ENCODE peak calls at places on chromosomes 5 and 9, in five cellular contexts. S is PC-3, Y is fibroblast of lung, V is trophoblast cell, B is neuronal stem cell. G is an unnamed sample. For H3K9me3, the result is how much of the 10 kb centered on the place peaks cover.

GRCh38 chr5:145204741-145205140 is 630.4 kb downstream of the PRELID2 start:
- DNase-seq in S (no peak), Y (no peak), V (no peak), B (no peak), G (no peak)

GRCh38 chr5:121968910-121969607 is 7.3 kb downstream of the SRFBP1 start:
- DNase-seq in S (peak), Y (peak), V (peak), B (no peak), G (peak)

GRCh38 chr5:133290669-133291235 is 238.9 kb downstream of the HSPA4 start:
- DNase-seq in S (no peak), Y (peak), V (no peak), B (no peak), G (no peak)

GRCh38 chr5:54944364-54944763 is 41.0 kb downstream of the ESM1 start:
- DNase-seq in S (peak), Y (peak), V (peak), B (no peak), G (peak)

GRCh38 chr5:173395257-173395932 is 67.2 kb upstream of the STC2 start:
- DNase-seq in S (peak), Y (peak), V (peak), B (no peak), G (peak)

GRCh38 chr9:1938675-1939170 is 76.4 kb upstream of the SMARCA2 start:
- DNase-seq in S (no peak), Y (no peak), V (no peak), B (no peak), G (no peak)

GRCh38 chr9:123990427-123990826 is 21.1 kb upstream of the LHX2 start:
- DNase-seq in S (no peak), Y (no peak), V (no peak), B (no peak), G (no peak)

GRCh38 chr5:122703214-122703613 is 71.7 kb upstream of the SNX2 start:
- DNase-seq in S (no peak), Y (no peak), V (no peak), B (no peak), G (no peak)

GRCh38 chr5:95530441-95530840 is 24.3 kb downstream of the SKIC3 start:
- DNase-seq in S (peak), Y (peak), V (peak), B (no peak), G (peak)

GRCh38 chr9:76557674-76558073 is 98.7 kb downstream of the GCNT1 start:
- DNase-seq in S (no peak), Y (peak), V (no peak), B (no peak), G (peak)

GRCh38 chr5:180156141-180156540 is 52.9 kb downstream of the RASGEF1C start:
- DNase-seq in S (no peak), Y (no peak), V (no peak), B (no peak), G (no peak)

GRCh38 chr5:125046838-125047237 is 300.4 kb upstream of the ZNF608 start:
- DNase-seq in S (no peak), Y (no peak), V (no peak), B (no peak), G (no peak)

GRCh38 chr9:79221084-79221483 is 350.7 kb upstream of the TLE4 start:
- DNase-seq in S (peak), Y (peak), V (peak), B (no peak), G (peak)

GRCh38 chr5:173802670-173803165 is 85.4 kb upstream of the CPEB4 start:
- DNase-seq in S (peak), Y (no peak), V (peak), B (no peak), G (peak)

GRCh38 chr5:179201986-179202385 is 141.8 kb downstream of the ZNF354C start:
- DNase-seq in S (no peak), Y (no peak), V (no peak), B (no peak), G (no peak)

GRCh38 chr9:89969881-89970639 is 365.2 kb downstream of the GADD45G start:
- DNase-seq in S (no peak), Y (no peak), V (no peak), B (no peak), G (peak)

GRCh38 chr5:73958037-73958436 is 332.0 kb downstream of the ARHGEF28 start:
- DNase-seq in S (no peak), Y (no peak), V (no peak), B (no peak), G (no peak)

GRCh38 chr5:63233906-63234305 is 655.3 kb downstream of the LRRC70 start:
- DNase-seq in S (no peak), Y (peak), V (no peak), B (no peak), G (peak)

GRCh38 chr5:148397968-148398595 is 14.3 kb downstream of the FBXO38 start:
- DNase-seq in S (peak), Y (no peak), V (no peak), B (no peak), G (no peak)

GRCh38 chr9:18829066-18829465 is 203.9 kb downstream of the SAXO1 start:
- DNase-seq in S (no peak), Y (peak), V (no peak), B (no peak), G (no peak)

GRCh38 chr9:120443489-120443888 is 136.5 kb downstream of the CDK5RAP2 start:
- DNase-seq in S (no peak), Y (peak), V (no peak), B (no peak), G (peak)

GRCh38 chr9:13860926-13861325 is 453.0 kb downstream of the NFIB start:
- DNase-seq in S (peak), Y (no peak), V (no peak), B (no peak), G (no peak)

GRCh38 chr5:56142233-56142619 is 90.9 kb downstream of the ANKRD55 start:
- DNase-seq in S (no peak), Y (no peak), V (no peak), B (no peak), G (no peak)

GRCh38 chr9:14314929-14315753 is 1.2 kb upstream of the NFIB start:
- DNase-seq in S (peak), Y (peak), V (peak), B (peak), G (peak)

GRCh38 chr9:5113523-5113922 is 71.9 kb downstream of the INSL6 start:
- DNase-seq in S (no peak), Y (no peak), V (no peak), B (no peak), G (no peak)

GRCh38 chr5:68740204-68740910 is 353.5 kb upstream of the SLC30A5 start:
- DNase-seq in S (no peak), Y (no peak), V (no peak), B (no peak), G (no peak)

GRCh38 chr5:24918676-24919075 is 273.9 kb upstream of the CDH10 start:
- DNase-seq in S (no peak), Y (no peak), V (no peak), B (no peak), G (no peak)

GRCh38 chr5:33336911-33337620 is 103.7 kb upstream of the TARS1 start:
- DNase-seq in S (no peak), Y (peak), V (no peak), B (no peak), G (peak)

GRCh38 chr5:96868603-96869371 is 7.5 kb upstream of the ERAP2 start:
- DNase-seq in S (peak), Y (peak), V (peak), B (peak), G (peak)
- H3K4me2 ChIP-seq in S (no peak), Y (no peak), V (no peak), B (no peak), G (no peak)

DNA sequence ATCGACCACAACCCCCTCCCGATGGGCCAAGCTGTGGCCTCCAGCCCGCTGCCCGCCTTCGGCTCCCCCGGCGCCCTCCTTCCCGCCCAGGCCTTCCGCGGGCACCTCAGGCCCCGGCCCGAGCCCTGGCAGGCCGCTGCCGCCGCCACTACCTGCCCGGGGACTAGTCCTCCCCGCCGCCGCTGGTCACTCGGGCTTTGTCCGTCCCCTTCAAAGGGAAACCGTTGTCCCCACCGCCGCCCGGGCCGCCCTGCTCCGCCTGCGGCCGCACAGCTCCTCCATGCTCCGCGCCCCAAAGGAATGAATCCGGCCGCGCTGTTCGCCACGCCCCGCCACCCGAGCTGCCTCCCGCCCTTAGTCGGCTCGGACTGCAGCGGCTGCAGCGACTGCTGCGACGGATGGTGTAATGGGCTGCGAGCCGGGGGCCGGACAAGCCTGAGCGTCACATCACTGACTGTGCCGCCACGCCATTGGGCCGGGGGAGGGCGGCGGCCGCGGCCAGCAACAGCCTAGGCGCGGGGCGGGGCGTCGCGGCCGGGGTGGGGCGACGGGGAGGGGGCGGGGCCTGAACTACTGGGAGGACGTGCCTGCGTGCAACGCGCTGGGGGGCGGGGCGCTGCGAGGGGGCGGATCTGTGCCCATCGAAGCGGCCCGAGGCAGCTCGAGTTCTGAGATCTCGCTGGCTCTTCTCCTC is at the start of gene FEM1C:
- DNase-seq in S (peak), Y (peak), V (peak), B (peak), G (peak)
- H3K9ac ChIP-seq in S (peak), Y (peak), V (peak), B (peak), G (peak)

GRCh38 chr5:71789746-71790145 is 70.7 kb downstream of the CARTPT start:
- DNase-seq in S (no peak), Y (no peak), V (no peak), B (no peak), G (no peak)

GRCh38 chr5:71788794-71789193 is 69.7 kb downstream of the CARTPT start:
- DNase-seq in S (no peak), Y (no peak), V (no peak), B (no peak), G (no peak)

GRCh38 chr5:71790433-71790832 is 71.4 kb downstream of the CARTPT start:
- DNase-seq in S (no peak), Y (no peak), V (no peak), B (no peak), G (no peak)

DNA sequence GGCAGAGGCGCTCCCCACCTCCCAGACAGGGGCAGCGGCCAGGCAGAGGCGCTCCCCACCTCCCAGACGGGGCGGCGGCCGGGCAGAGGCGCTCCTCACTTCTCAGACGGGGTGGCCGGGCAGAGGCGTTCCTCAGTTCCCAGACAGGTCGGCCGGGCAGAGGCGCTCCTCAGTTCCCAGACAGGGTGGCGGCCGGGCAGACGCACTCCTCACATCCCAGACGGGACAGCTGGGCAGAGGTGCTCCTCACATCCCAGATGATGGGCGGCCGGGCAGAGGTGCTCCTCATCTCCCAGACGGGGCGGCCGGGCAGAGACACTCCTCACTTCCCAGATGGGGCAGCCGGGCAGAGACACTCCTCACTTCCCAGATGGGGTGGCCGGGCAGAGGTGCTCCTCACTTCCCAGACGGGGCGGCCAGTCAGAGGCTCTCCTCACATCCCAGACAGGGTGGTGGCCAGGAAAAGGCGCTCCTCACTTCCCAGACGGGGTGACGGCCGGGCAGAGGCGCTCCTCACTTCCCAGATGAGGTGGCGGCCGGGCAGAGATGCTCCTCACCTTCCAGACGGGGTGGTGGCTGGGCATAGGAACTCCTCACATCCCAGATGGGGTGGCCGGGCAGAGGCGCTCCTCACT is 75.1 kb downstream of the CARTPT start:
- DNase-seq in S (no peak), Y (no peak), V (no peak), B (no peak), G (no peak)
- H3K9me3 ChIP-seq in S (under half), Y (under half), V (under half), B (under half), G (under half)

GRCh38 chr9:35906923-35907699 is 1.1 kb downstream of the HRCT1 start:
- DNase-seq in S (peak), Y (peak), V (peak), B (no peak), G (peak)
- H3K4me2 ChIP-seq in S (peak), Y (peak), V (peak), B (peak), G (peak)

GRCh38 chr9:104767507-104767906 is 3.6 kb downstream of the NIPSNAP3B start:
- DNase-seq in S (no peak), Y (no peak), V (no peak), B (no peak), G (no peak)

GRCh38 chr9:104766025-104766424 is 2.1 kb downstream of the NIPSNAP3B start:
- DNase-seq in S (no peak), Y (no peak), V (no peak), B (no peak), G (no peak)

GRCh38 chr9:104772707-104773106 is 8.8 kb downstream of the NIPSNAP3B start:
- DNase-seq in S (no peak), Y (no peak), V (no peak), B (no peak), G (peak)

GRCh38 chr9:104773118-104773517 is 9.2 kb downstream of the NIPSNAP3B start:
- DNase-seq in S (no peak), Y (no peak), V (no peak), B (no peak), G (no peak)

GRCh38 chr9:104769655-104770054 is 5.7 kb downstream of the NIPSNAP3B start:
- DNase-seq in S (no peak), Y (no peak), V (no peak), B (no peak), G (no peak)
- H3K9ac ChIP-seq in S (no peak), Y (no peak), V (no peak), B (no peak), G (no peak)

DNA sequence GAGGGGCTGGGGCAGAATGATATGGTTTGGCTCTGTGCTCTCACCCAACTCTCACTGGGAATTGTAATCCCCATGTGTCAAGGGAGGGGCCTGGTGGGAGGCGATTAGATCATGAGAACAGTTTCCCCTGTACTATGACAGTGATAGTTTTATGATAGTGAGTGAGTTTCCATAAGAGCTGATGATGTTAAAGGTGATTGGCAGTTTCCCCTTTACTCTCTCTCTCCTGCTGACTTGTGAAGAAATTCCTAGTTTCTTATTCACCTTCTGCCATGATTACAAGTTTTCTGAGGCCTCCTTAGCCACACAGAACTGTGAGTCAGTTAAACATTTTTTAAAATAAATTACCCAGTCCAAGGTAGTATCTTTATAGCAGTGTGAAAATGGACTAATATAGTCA is 120.4 kb upstream of the CDH9 start:
- DNase-seq in S (no peak), Y (peak), V (no peak), B (no peak), G (no peak)
- H3K9me3 ChIP-seq in S (under half), Y (under half), V (under half), B (under half), G (under half)

GRCh38 chr9:130634191-130634768 is 30.1 kb upstream of the PRDM12 start:
- DNase-seq in S (no peak), Y (no peak), V (no peak), B (no peak), G (no peak)

GRCh38 chr9:130636648-130637020 is 27.8 kb upstream of the PRDM12 start:
- DNase-seq in S (no peak), Y (no peak), V (no peak), B (no peak), G (no peak)

GRCh38 chr9:130635721-130636647 is 28.4 kb upstream of the PRDM12 start:
- DNase-seq in S (no peak), Y (no peak), V (no peak), B (no peak), G (no peak)

GRCh38 chr9:130634801-130635200 is 29.6 kb upstream of the PRDM12 start:
- DNase-seq in S (no peak), Y (no peak), V (no peak), B (no peak), G (no peak)

DNA sequence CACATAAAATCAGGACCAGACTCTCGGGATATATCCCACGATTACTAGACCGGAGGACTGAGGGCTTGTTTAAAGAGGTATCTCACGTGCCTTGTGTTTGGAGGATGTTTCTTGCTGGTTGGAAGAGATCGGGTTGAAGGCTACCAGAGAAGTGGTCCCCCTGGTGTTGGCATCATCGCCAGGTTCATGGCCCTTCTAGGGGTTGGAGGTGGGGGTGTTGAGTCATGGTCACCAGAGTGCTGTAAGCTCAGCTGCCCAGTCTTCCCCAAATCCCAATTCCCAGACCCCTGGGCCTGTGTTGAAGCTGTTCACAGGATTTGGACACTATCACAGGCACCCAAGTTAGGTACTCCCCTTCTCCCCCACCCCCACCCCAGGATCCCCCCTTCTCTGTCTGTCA is 29.1 kb upstream of the PRDM12 start:
- DNase-seq in S (no peak), Y (no peak), V (no peak), B (no peak), G (no peak)
- H3K4me2 ChIP-seq in S (no peak), Y (no peak), V (no peak), B (no peak), G (no peak)

G was measured in GM23248.